ENCODE peak calls at places on chromosomes 2 and 18, in six cellular contexts. R is neural progenitor cell, D is stomach, J is kidney, V is kidney epithelial cell, N is breast epithelium. Y is an unnamed sample.

GRCh38 chr2:180356676-180357075 is 349.6 kb upstream of the CWC22 start:
- DNase-seq in R (no peak), D (no peak), J (no peak), V (no peak), N (no peak), Y (no peak)

GRCh38 chr18:79927597-79928562 is 23.6 kb downstream of the SLC66A2 start:
- DNase-seq in R (peak; percentile 59), D (peak; percentile 16), J (peak; percentile 45), V (no peak), N (peak; percentile 40), Y (no peak)

GRCh38 chr2:18834341-18834740 is 245.0 kb upstream of the NT5C1B start:
- DNase-seq in R (no peak), D (no peak), J (no peak), V (no peak), N (no peak), Y (no peak)

GRCh38 chr2:177763532-177764265 is 308.9 kb downstream of the PDE11A start:
- DNase-seq in R (peak; percentile 92), D (peak; percentile 79), J (peak; percentile 79), V (no peak), N (peak; percentile 65), Y (no peak)

GRCh38 chr18:58043452-58044369 is at the start of gene NEDD4L:
- DNase-seq in R (peak; percentile 93), D (peak; percentile 89), J (peak; percentile 93), V (no peak), N (peak; percentile 85), Y (peak; percentile 19)

GRCh38 chr18:35862115-35862640 is 110.3 kb upstream of the RMP24 start:
- DNase-seq in R (no peak), D (no peak), J (no peak), V (no peak), N (no peak), Y (no peak)

GRCh38 chr2:200223385-200223784 is 83.1 kb upstream of the SPATS2L start:
- DNase-seq in R (no peak), D (no peak), J (no peak), V (no peak), N (no peak), Y (peak; percentile 9)

GRCh38 chr2:191617589-191617988 is 60.3 kb upstream of the NABP1 start:
- DNase-seq in R (no peak), D (no peak), J (no peak), V (no peak), N (no peak), Y (no peak)

GRCh38 chr18:60327880-60328589 is 44.5 kb downstream of the MC4R start:
- DNase-seq in R (no peak), D (no peak), J (no peak), V (no peak), N (no peak), Y (no peak)

GRCh38 chr2:181356526-181356925 is 100.7 kb upstream of the ITGA4 start:
- DNase-seq in R (no peak), D (no peak), J (no peak), V (no peak), N (no peak), Y (no peak)

GRCh38 chr2:3025261-3025660 is 352.4 kb downstream of the EIPR1 start:
- DNase-seq in R (no peak), D (no peak), J (no peak), V (no peak), N (no peak), Y (no peak)

GRCh38 chr2:119960821-119961220 is 52.1 kb upstream of the EPB41L5 start:
- DNase-seq in R (no peak), D (no peak), J (no peak), V (no peak), N (no peak), Y (no peak)

GRCh38 chr2:110851531-110851930 is 119.2 kb downstream of the ACOXL start:
- DNase-seq in R (no peak), D (no peak), J (no peak), V (no peak), N (no peak), Y (no peak)

GRCh38 chr2:71581015-71581414 is 127.7 kb downstream of the DYSF start:
- DNase-seq in R (no peak), D (no peak), J (no peak), V (no peak), N (no peak), Y (no peak)

GRCh38 chr2:8306530-8307351 is 375.1 kb upstream of the ID2 start:
- DNase-seq in R (no peak), D (no peak), J (no peak), V (peak; percentile 37), N (no peak), Y (no peak)

GRCh38 chr2:241598487-241598886 is 38.5 kb downstream of the THAP4 start:
- DNase-seq in R (peak; percentile 24), D (no peak), J (no peak), V (no peak), N (no peak), Y (no peak)

GRCh38 chr2:132477436-132477835 is 60.8 kb downstream of the GPR39 start:
- DNase-seq in R (no peak), D (no peak), J (no peak), V (no peak), N (no peak), Y (peak; percentile 5)

GRCh38 chr2:235026137-235026536 is 74.3 kb downstream of the SH3BP4 start:
- DNase-seq in R (no peak), D (peak; percentile 61), J (peak; percentile 49), V (peak; percentile 84), N (no peak), Y (peak; percentile 81)

GRCh38 chr2:20052229-20052871 is 922 bp upstream of the LAPTM4A start:
- DNase-seq in R (no peak), D (no peak), J (no peak), V (no peak), N (no peak), Y (no peak)

GRCh38 chr2:182541268-182541667 is 114.4 kb upstream of the PDE1A start:
- DNase-seq in R (no peak), D (no peak), J (no peak), V (no peak), N (no peak), Y (no peak)

GRCh38 chr2:17594533-17595391 is 54.3 kb downstream of the VSNL1 start:
- DNase-seq in R (no peak), D (no peak), J (no peak), V (no peak), N (no peak), Y (no peak)

GRCh38 chr2:164761737-164762460 is 79.7 kb downstream of the COBLL1 start:
- DNase-seq in R (no peak), D (no peak), J (no peak), V (no peak), N (no peak), Y (no peak)

GRCh38 chr2:187962538-187962937 is 329.1 kb upstream of the GULP1 start:
- DNase-seq in R (no peak), D (no peak), J (no peak), V (no peak), N (no peak), Y (no peak)

DNA sequence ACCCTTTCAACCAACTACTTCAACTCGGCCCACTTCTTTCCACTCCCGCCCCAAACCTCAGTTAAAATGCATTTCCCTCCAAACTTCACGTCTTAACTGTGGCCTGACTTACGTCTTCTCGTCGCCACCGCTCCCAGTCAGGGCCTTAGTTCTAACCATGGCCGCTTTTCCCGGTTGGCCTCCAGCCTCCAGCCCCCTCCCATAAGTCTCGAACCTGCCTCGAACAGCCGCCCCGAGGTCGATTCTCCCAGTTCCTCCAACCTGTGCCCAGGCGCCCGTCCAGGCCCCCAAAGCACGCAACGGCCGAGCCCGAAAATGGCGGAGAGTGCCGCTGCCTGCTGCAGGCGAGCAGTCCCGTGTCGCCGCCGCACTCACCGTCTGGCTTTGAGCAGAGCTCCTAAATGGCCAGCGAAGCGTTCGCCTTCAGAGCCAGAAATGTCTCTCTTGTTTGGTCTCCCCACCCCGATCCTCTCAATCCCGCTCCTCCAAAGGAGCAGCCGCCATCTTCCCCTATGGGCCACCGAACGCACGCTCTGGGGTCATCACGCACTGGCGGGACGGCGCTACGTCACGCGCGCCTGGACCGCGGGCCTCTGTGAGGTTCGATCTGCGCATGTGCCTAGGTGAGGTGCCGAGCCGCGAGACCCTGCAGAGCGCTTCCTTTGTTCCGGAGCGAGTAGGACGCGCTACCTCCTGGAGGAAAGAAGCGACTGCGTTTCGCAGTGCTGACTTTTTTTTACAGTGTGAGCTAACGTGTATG is at the start of gene WDR33:
- DNase-seq in R (peak; percentile 95), D (peak; percentile 93), J (peak; percentile 96), V (peak; percentile 69), N (peak; percentile 91), Y (peak; percentile 23)
- TF ChIP-seq CTCF in R (no peak), D (peak; percentile 29), J (no peak), V (peak; percentile 19), N (peak; percentile 28), Y (peak; percentile 13)

DNA sequence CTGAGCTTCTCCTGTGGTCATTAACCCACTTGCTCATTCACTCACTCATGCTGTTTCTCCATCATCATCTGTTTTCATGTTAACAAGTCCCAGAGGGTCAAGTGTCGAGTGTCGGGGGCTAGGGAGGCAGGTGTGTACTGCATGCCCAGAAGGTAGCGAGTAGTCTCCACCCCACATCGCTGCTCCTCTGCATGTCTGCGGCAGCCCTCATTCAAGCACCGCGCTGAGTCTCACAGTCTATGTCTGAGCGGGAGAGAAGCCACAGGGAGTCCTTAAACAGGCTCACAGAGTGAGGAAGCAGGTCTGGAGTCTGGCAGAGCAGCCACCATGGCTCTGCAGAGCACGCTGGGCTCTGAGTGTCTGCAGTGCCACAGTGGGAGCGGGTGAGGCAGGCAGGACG is 121.3 kb upstream of the IL1R2 start:
- DNase-seq in R (no peak), D (no peak), J (no peak), V (no peak), N (no peak), Y (no peak)
- H3K36me3 ChIP-seq in R (peaks cover 34% of the 10 kb centered on the region), D (peaks cover 98% of the 10 kb centered on the region), J (peaks cover 47% of the 10 kb centered on the region), V (peaks cover 10% of the 10 kb centered on the region), N (no peaks in the 10 kb centered on the region), Y (peaks cover 38% of the 10 kb centered on the region)

DNA sequence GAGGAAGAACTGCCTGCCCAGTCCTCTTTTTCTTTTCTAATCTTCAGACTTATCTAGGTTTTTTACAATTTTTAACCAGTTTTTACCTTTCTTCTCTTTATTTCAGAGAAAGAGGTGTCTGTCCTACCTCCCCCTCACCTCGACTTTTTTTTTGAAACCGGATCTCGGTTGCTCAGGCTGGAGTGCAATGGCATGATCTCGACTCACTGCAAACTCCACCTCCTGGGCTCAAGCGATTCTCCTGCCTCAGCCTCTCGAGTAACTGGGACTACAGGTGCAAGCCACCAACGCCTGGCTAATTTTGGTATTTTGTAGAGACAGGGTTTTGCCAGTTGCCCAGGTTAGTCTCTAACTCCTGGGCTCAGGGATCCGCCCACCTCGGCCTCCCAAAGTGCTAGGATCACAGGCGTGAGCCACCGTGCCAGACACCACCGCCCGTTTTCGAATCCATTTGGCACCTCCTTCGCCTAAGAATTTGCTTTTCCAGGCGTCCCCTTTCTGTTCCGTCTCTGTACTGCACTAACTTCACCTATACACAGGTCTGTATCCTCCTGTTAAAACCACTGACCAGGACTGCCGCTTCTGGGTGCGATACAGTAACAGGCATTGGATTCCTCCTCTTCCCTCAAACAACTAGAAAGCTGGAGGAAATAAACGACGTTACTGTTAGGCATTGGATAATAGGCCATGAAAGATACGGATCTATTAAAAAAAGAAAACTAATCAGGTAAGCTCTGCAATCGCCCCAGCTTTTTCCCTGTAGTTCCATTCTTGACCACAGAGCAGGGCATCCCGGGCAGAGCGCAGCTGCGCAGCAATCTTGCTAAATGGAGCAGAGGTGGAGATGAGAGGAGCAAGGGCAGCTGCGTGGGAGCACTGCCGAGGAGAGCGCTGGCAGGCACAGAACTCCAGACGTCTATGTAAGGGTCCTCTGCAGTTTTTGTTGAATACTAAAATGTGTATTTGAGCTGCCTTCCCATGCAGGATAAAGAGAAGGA is 69.9 kb downstream of the ZC3H6 start:
- DNase-seq in R (no peak), D (no peak), J (no peak), V (no peak), N (no peak), Y (no peak)
- TF ChIP-seq CTCF in R (peak; percentile 9), D (no peak), J (no peak), V (peak; percentile 14), N (no peak), Y (no peak)

GRCh38 chr2:161358838-161359237 is 50.6 kb downstream of the PSMD14 start:
- DNase-seq in R (no peak), D (no peak), J (no peak), V (no peak), N (no peak), Y (no peak)
- H3K36me3 ChIP-seq in R (peaks cover 29% of the 10 kb centered on the region), D (no peaks in the 10 kb centered on the region), J (no peaks in the 10 kb centered on the region), V (no peaks in the 10 kb centered on the region), N (no peaks in the 10 kb centered on the region), Y (no peaks in the 10 kb centered on the region)

Y was measured in BJ.